ENCODE peak calls at places on chromosomes 12 and 14, in seven cellular contexts. I is AG04450, C is cardiac muscle cell, U is IMR-90, M is psoas muscle, N is dorsolateral prefrontal cortex, B is WTC11. Z is an unnamed sample.
A peak's percentile ranks its signal among the peaks of the same experiment; 100 is the strongest.

GRCh38 chr12:128083132-128083729 is 183.7 kb upstream of the TMEM132C start:
- DNase-seq in I (no peak), C (no peak), U (no peak), M (no peak), N (no peak), B (no peak), Z (no peak)

GRCh38 chr12:25866586-25867378 is 91.7 kb upstream of the RASSF8 start:
- DNase-seq in I (no peak), C (no peak), U (no peak), M (no peak), N (no peak), B (no peak), Z (no peak)

GRCh38 chr12:104571328-104571727 is 114.6 kb downstream of the CHST11 start:
- DNase-seq in I (no peak), C (no peak), U (no peak), M (no peak), N (no peak), B (no peak), Z (peak; percentile 30)

GRCh38 chr12:119780786-119781434 is 96.2 kb downstream of the CIT start:
- DNase-seq in I (no peak), C (peak; percentile 49), U (peak; percentile 37), M (peak; percentile 21), N (no peak), B (peak; percentile 37), Z (no peak)

GRCh38 chr12:106429636-106430035 is 72.1 kb downstream of the POLR3B start:
- DNase-seq in I (no peak), C (no peak), U (no peak), M (no peak), N (no peak), B (no peak), Z (no peak)

GRCh38 chr14:22432348-22432976 is 156.6 kb downstream of the DAD1 start:
- DNase-seq in I (peak; percentile 74), C (peak; percentile 36), U (peak; percentile 84), M (no peak), N (no peak), B (no peak), Z (no peak)

GRCh38 chr12:56414401-56414800 is 34.8 kb downstream of the TIMELESS start:
- DNase-seq in I (no peak), C (no peak), U (no peak), M (no peak), N (no peak), B (no peak), Z (no peak)

GRCh38 chr12:113174461-113175384 is 10.6 kb downstream of the DDX54 start:
- DNase-seq in I (no peak), C (peak; percentile 67), U (peak; percentile 52), M (peak; percentile 66), N (peak; percentile 84), B (peak; percentile 86), Z (peak; percentile 91)

GRCh38 chr12:63764481-63764880 is 15.2 kb upstream of the RXYLT1 start:
- DNase-seq in I (no peak), C (no peak), U (no peak), M (no peak), N (no peak), B (no peak), Z (no peak)

GRCh38 chr14:92659765-92660561 is 88.5 kb downstream of the LGMN start:
- DNase-seq in I (no peak), C (no peak), U (no peak), M (no peak), N (no peak), B (no peak), Z (no peak)

GRCh38 chr12:28535216-28535615 is 345.0 kb downstream of the CCDC91 start:
- DNase-seq in I (no peak), C (no peak), U (peak; percentile 77), M (no peak), N (no peak), B (no peak), Z (no peak)

GRCh38 chr12:304815-305214 is 42.2 kb upstream of the SLC6A13 start:
- DNase-seq in I (no peak), C (no peak), U (peak; percentile 43), M (no peak), N (no peak), B (no peak), Z (no peak)

GRCh38 chr14:89418976-89419375 is 1.9 kb upstream of the FOXN3 start:
- DNase-seq in I (no peak), C (no peak), U (no peak), M (no peak), N (no peak), B (no peak), Z (no peak)

GRCh38 chr14:45201908-45202307 is 51.1 kb downstream of the MIS18BP1 start:
- DNase-seq in I (no peak), C (peak; percentile 26), U (no peak), M (no peak), N (no peak), B (peak; percentile 33), Z (no peak)

GRCh38 chr12:52222692-52223091 is 10.4 kb upstream of the KRT7 start:
- DNase-seq in I (no peak), C (no peak), U (no peak), M (no peak), N (no peak), B (no peak), Z (no peak)

GRCh38 chr12:2795291-2796186 is 769 bp downstream of the FKBP4 start:
- DNase-seq in I (no peak), C (peak; percentile 86), U (peak; percentile 41), M (peak; percentile 87), N (peak; percentile 78), B (peak; percentile 66), Z (peak; percentile 94)

GRCh38 chr12:2800046-2800570 is 5.3 kb downstream of the FKBP4 start:
- DNase-seq in I (no peak), C (no peak), U (no peak), M (no peak), N (no peak), B (no peak), Z (no peak)

GRCh38 chr12:2794736-2795289 is at the start of gene FKBP4:
- DNase-seq in I (no peak), C (peak; percentile 92), U (peak; percentile 73), M (peak; percentile 92), N (peak; percentile 87), B (peak; percentile 93), Z (peak; percentile 97)

GRCh38 chr12:2796187-2796663 is 1.5 kb downstream of the FKBP4 start:
- DNase-seq in I (no peak), C (no peak), U (no peak), M (no peak), N (no peak), B (no peak), Z (no peak)

GRCh38 chr12:2797721-2798418 is 3.1 kb downstream of the FKBP4 start:
- DNase-seq in I (no peak), C (no peak), U (no peak), M (no peak), N (no peak), B (no peak), Z (no peak)
- TF ChIP-seq CTCF in I (peak; percentile 26), C (peak; percentile 31), U (peak; percentile 14), M (no peak), N (no peak), B (no peak), Z (no peak)

GRCh38 chr14:52550661-52551060 is 1.6 kb downstream of the TXNDC16 start:
- DNase-seq in I (no peak), C (no peak), U (no peak), M (no peak), N (no peak), B (no peak), Z (no peak)

GRCh38 chr14:52547027-52547426 is 5.3 kb downstream of the TXNDC16 start:
- DNase-seq in I (no peak), C (no peak), U (no peak), M (no peak), N (no peak), B (no peak), Z (no peak)

GRCh38 chr14:52546318-52546670 is 6.0 kb downstream of the TXNDC16 start:
- DNase-seq in I (no peak), C (no peak), U (no peak), M (no peak), N (no peak), B (no peak), Z (no peak)

GRCh38 chr14:52545584-52546317 is 6.6 kb downstream of the TXNDC16 start:
- DNase-seq in I (no peak), C (no peak), U (no peak), M (no peak), N (no peak), B (no peak), Z (no peak)

DNA sequence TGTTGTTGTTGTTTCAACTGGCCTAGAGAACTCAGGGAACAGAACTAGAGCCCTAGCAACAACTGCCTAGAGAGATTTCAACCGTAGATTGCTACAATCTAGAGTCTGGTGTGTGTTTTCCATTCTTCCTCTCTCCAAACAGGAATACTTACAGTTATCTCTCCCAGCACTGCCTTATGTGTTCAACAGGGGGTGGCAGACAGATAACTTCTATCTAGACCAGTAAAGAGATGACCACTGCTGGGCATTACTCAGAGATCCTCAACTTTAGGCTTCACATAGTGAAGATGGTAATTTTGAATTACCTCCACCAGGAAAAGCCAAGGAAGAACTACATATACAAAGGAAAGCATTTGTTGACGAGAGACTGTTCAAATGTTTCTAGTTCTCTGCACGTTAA is 4.8 kb downstream of the TXNDC16 start:
- DNase-seq in I (no peak), C (no peak), U (no peak), M (no peak), N (no peak), B (no peak), Z (no peak)
- TF ChIP-seq CTCF in I (no peak), C (no peak), U (no peak), M (no peak), N (no peak), B (no peak), Z (no peak)

GRCh38 chr14:57435923-57436322 is 45.5 kb downstream of the NAA30 start:
- DNase-seq in I (no peak), C (no peak), U (no peak), M (no peak), N (no peak), B (no peak), Z (no peak)
- TF ChIP-seq CTCF in I (no peak), C (no peak), U (no peak), M (no peak), N (no peak), B (no peak), Z (no peak)

GRCh38 chr12:111275308-111275707 is 93.6 kb downstream of the PHETA1 start:
- DNase-seq in I (no peak), C (no peak), U (no peak), M (no peak), N (no peak), B (no peak), Z (no peak)

GRCh38 chr12:111277570-111277969 is 91.3 kb downstream of the PHETA1 start:
- DNase-seq in I (no peak), C (no peak), U (no peak), M (no peak), N (no peak), B (no peak), Z (no peak)

GRCh38 chr12:111271674-111272418 is 97.0 kb downstream of the PHETA1 start:
- DNase-seq in I (no peak), C (no peak), U (no peak), M (no peak), N (no peak), B (no peak), Z (no peak)

GRCh38 chr12:111276189-111276588 is 92.7 kb downstream of the PHETA1 start:
- DNase-seq in I (no peak), C (no peak), U (peak; percentile 5), M (no peak), N (no peak), B (no peak), Z (no peak)

DNA sequence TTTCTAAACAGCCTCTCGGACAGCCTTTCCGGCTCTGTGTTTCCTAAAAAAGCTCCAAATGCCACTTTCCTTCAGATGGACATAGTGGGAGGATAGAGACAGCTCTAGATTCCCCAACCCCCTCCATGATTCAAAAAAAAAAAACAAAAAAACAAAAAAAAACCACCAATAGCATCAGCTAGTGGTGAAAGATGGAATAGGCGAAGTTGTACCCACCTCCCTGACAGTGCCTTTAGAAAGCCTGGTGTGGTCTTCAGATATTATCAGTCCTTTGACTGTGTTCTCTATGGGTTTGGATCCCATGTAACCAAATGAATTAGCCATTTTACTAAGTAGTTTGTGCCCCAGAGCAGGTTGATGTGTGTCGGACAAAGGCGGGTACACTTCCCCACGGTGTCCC is 94.1 kb downstream of the PHETA1 start:
- DNase-seq in I (no peak), C (no peak), U (no peak), M (no peak), N (no peak), B (no peak), Z (no peak)
- TF ChIP-seq CTCF in I (peak; percentile 39), C (peak; percentile 59), U (peak; percentile 38), M (no peak), N (peak; percentile 49), B (no peak), Z (no peak)